ENCODE peak calls at places on chromosomes 5 and 9, in five cellular contexts. J, T, Q, B and W are unnamed samples.

GRCh38 chr5:5615569-5615968 is 193.1 kb downstream of the ICE1 start:
- DNase-seq in J (no peak), T (no peak), Q (no peak), B (no peak), W (no peak)

GRCh38 chr5:179044765-179045164 is 15.4 kb upstream of the ZNF354C start:
- DNase-seq in J (no peak), T (no peak), Q (no peak), B (no peak), W (no peak)

GRCh38 chr5:134099288-134099872 is 15.1 kb upstream of the TCF7 start:
- DNase-seq in J (no peak), T (no peak), Q (no peak), B (no peak), W (no peak)

GRCh38 chr5:134267366-134268018 is 41.6 kb upstream of the PPP2CA start:
- DNase-seq in J (no peak), T (no peak), Q (peak), B (no peak), W (no peak)

GRCh38 chr9:19464764-19465570 is 56.2 kb downstream of the ACER2 start:
- DNase-seq in J (peak), T (peak), Q (peak), B (peak), W (no peak)

GRCh38 chr5:143037071-143037470 is 266.9 kb downstream of the ARHGAP26 start:
- DNase-seq in J (no peak), T (peak), Q (no peak), B (no peak), W (no peak)

GRCh38 chr5:1343931-1344901 is 683 bp downstream of the CLPTM1L start:
- DNase-seq in J (no peak), T (peak), Q (peak), B (no peak), W (no peak)

GRCh38 chr5:67427745-67428298 is 231.2 kb upstream of the CD180 start:
- DNase-seq in J (no peak), T (no peak), Q (no peak), B (no peak), W (no peak)

GRCh38 chr9:81573415-81574321 is 115.7 kb downstream of the TLE1 start:
- DNase-seq in J (no peak), T (no peak), Q (no peak), B (no peak), W (no peak)

GRCh38 chr5:53777864-53778618 is 217.6 kb downstream of the NDUFS4 start:
- DNase-seq in J (no peak), T (no peak), Q (no peak), B (no peak), W (no peak)

GRCh38 chr5:91885291-91886265 is 502.5 kb upstream of the ARRDC3 start:
- DNase-seq in J (no peak), T (no peak), Q (no peak), B (no peak), W (no peak)

GRCh38 chr5:68354315-68354714 is 138.8 kb downstream of the PIK3R1 start:
- DNase-seq in J (no peak), T (no peak), Q (no peak), B (no peak), W (no peak)

GRCh38 chr5:156170351-156170961 is 156.5 kb upstream of the SGCD start:
- DNase-seq in J (no peak), T (no peak), Q (no peak), B (no peak), W (no peak)

GRCh38 chr9:121545148-121545874 is 45.7 kb upstream of the GGTA1 start:
- DNase-seq in J (no peak), T (no peak), Q (no peak), B (no peak), W (no peak)

GRCh38 chr9:89619739-89620138 is 14.9 kb downstream of the GADD45G start:
- DNase-seq in J (no peak), T (no peak), Q (no peak), B (no peak), W (no peak)

GRCh38 chr9:137029058-137029922 is 1.3 kb upstream of the ABCA2 start:
- DNase-seq in J (peak), T (peak), Q (peak), B (peak), W (no peak)

GRCh38 chr9:93132287-93132927 is 1.6 kb downstream of the NINJ1 start:
- DNase-seq in J (no peak), T (no peak), Q (peak), B (no peak), W (no peak)

GRCh38 chr9:38277601-38278200 is 114.8 kb upstream of the ALDH1B1 start:
- DNase-seq in J (no peak), T (no peak), Q (no peak), B (no peak), W (no peak)

GRCh38 chr5:174425271-174425963 is 299.0 kb upstream of the MSX2 start:
- DNase-seq in J (no peak), T (no peak), Q (no peak), B (no peak), W (no peak)

GRCh38 chr5:116942622-116943021 is 368.0 kb upstream of the SEMA6A start:
- DNase-seq in J (no peak), T (no peak), Q (no peak), B (no peak), W (no peak)

GRCh38 chr9:78856781-78857180 is 559.9 kb downstream of the PSAT1 start:
- DNase-seq in J (no peak), T (no peak), Q (no peak), B (no peak), W (no peak)

GRCh38 chr5:531101-531748 is 7.0 kb upstream of the SLC9A3 start:
- DNase-seq in J (no peak), T (no peak), Q (no peak), B (no peak), W (no peak)

GRCh38 chr5:167982-168660 is 23.2 kb upstream of the LRRC14B start:
- DNase-seq in J (no peak), T (no peak), Q (peak), B (no peak), W (no peak)